ENCODE peak calls at places on chromosomes 12 and 14, in six cellular contexts. One of them, this sample, is unnamed.

GRCh38 chr12:128259556-128260070 is 7.4 kb upstream of the TMEM132C start:
- ATAC-seq in naive thymus-derived CD4-positive, alpha-beta T cell: no peak
- ATAC-seq in right lobe of liver: no peak
- ATAC-seq in foreskin keratinocyte: no peak
- ATAC-seq in right cardiac atrium: peak
- ATAC-seq in heart left ventricle: no peak
- ATAC-seq in this sample: no peak

GRCh38 chr14:41986726-41987125 is 380.1 kb downstream of the LRFN5 start:
- ATAC-seq in heart left ventricle: no peak
- ATAC-seq in right cardiac atrium: no peak
- ATAC-seq in right lobe of liver: no peak
- ATAC-seq in foreskin keratinocyte: peak
- ATAC-seq in naive thymus-derived CD4-positive, alpha-beta T cell: no peak
- ATAC-seq in this sample: no peak

GRCh38 chr14:104205781-104206180 is 67.4 kb downstream of the KIF26A start:
- ATAC-seq in right cardiac atrium: no peak
- ATAC-seq in foreskin keratinocyte: no peak
- ATAC-seq in right lobe of liver: no peak
- ATAC-seq in naive thymus-derived CD4-positive, alpha-beta T cell: peak
- ATAC-seq in heart left ventricle: no peak
- ATAC-seq in this sample: no peak

GRCh38 chr12:1800646-1801284 is 19.6 kb upstream of the LRTM2 start:
- ATAC-seq in right cardiac atrium: no peak
- ATAC-seq in naive thymus-derived CD4-positive, alpha-beta T cell: no peak
- ATAC-seq in heart left ventricle: no peak
- ATAC-seq in right lobe of liver: no peak
- ATAC-seq in foreskin keratinocyte: no peak
- ATAC-seq in this sample: no peak

GRCh38 chr12:29782821-29783772 is 645 bp downstream of the TMTC1 start:
- ATAC-seq in naive thymus-derived CD4-positive, alpha-beta T cell: peak
- ATAC-seq in foreskin keratinocyte: peak
- ATAC-seq in right cardiac atrium: peak
- ATAC-seq in heart left ventricle: peak
- ATAC-seq in right lobe of liver: peak
- ATAC-seq in this sample: peak

GRCh38 chr14:87131879-87132278 is 861.1 kb downstream of the GALC start:
- ATAC-seq in right lobe of liver: no peak
- ATAC-seq in right cardiac atrium: no peak
- ATAC-seq in foreskin keratinocyte: peak
- ATAC-seq in naive thymus-derived CD4-positive, alpha-beta T cell: no peak
- ATAC-seq in heart left ventricle: peak
- ATAC-seq in this sample: peak

GRCh38 chr14:60350366-60350720 is 101.3 kb downstream of the PPM1A start:
- ATAC-seq in naive thymus-derived CD4-positive, alpha-beta T cell: no peak
- ATAC-seq in foreskin keratinocyte: no peak
- ATAC-seq in right cardiac atrium: peak
- ATAC-seq in heart left ventricle: peak
- ATAC-seq in right lobe of liver: no peak
- ATAC-seq in this sample: peak

GRCh38 chr12:108425238-108425795 is 86.2 kb upstream of the CMKLR1 start:
- ATAC-seq in right lobe of liver: no peak
- ATAC-seq in heart left ventricle: no peak
- ATAC-seq in right cardiac atrium: no peak
- ATAC-seq in foreskin keratinocyte: no peak
- ATAC-seq in naive thymus-derived CD4-positive, alpha-beta T cell: no peak
- ATAC-seq in this sample: no peak

GRCh38 chr12:54358620-54358944 is 5.7 kb downstream of the GPR84 start:
- ATAC-seq in naive thymus-derived CD4-positive, alpha-beta T cell: no peak
- ATAC-seq in right lobe of liver: no peak
- ATAC-seq in heart left ventricle: no peak
- ATAC-seq in right cardiac atrium: no peak
- ATAC-seq in foreskin keratinocyte: no peak
- ATAC-seq in this sample: no peak

GRCh38 chr12:104890463-104891096 is 67.5 kb downstream of the SLC41A2 start:
- ATAC-seq in naive thymus-derived CD4-positive, alpha-beta T cell: peak
- ATAC-seq in right cardiac atrium: no peak
- ATAC-seq in foreskin keratinocyte: peak
- ATAC-seq in heart left ventricle: no peak
- ATAC-seq in right lobe of liver: no peak
- ATAC-seq in this sample: no peak

GRCh38 chr14:79436325-79436724 is 775.0 kb downstream of the DIO2 start:
- ATAC-seq in right lobe of liver: no peak
- ATAC-seq in foreskin keratinocyte: no peak
- ATAC-seq in naive thymus-derived CD4-positive, alpha-beta T cell: no peak
- ATAC-seq in right cardiac atrium: no peak
- ATAC-seq in heart left ventricle: no peak
- ATAC-seq in this sample: no peak

GRCh38 chr12:97169922-97170321 is 262.9 kb downstream of the NEDD1 start:
- ATAC-seq in heart left ventricle: peak
- ATAC-seq in foreskin keratinocyte: no peak
- ATAC-seq in right lobe of liver: no peak
- ATAC-seq in naive thymus-derived CD4-positive, alpha-beta T cell: no peak
- ATAC-seq in right cardiac atrium: no peak
- ATAC-seq in this sample: no peak

GRCh38 chr14:99944241-99944651 is 121.0 kb upstream of the EVL start:
- ATAC-seq in right cardiac atrium: no peak
- ATAC-seq in foreskin keratinocyte: no peak
- ATAC-seq in right lobe of liver: peak
- ATAC-seq in heart left ventricle: peak
- ATAC-seq in naive thymus-derived CD4-positive, alpha-beta T cell: no peak
- ATAC-seq in this sample: no peak

GRCh38 chr14:99943620-99944019 is 121.6 kb upstream of the EVL start:
- ATAC-seq in right cardiac atrium: no peak
- ATAC-seq in naive thymus-derived CD4-positive, alpha-beta T cell: no peak
- ATAC-seq in foreskin keratinocyte: no peak
- ATAC-seq in right lobe of liver: peak
- ATAC-seq in heart left ventricle: no peak
- ATAC-seq in this sample: no peak

GRCh38 chr14:99945732-99946651 is 119.2 kb upstream of the EVL start:
- ATAC-seq in right lobe of liver: peak
- ATAC-seq in right cardiac atrium: peak
- ATAC-seq in foreskin keratinocyte: no peak
- ATAC-seq in heart left ventricle: peak
- ATAC-seq in naive thymus-derived CD4-positive, alpha-beta T cell: peak
- ATAC-seq in this sample: no peak

GRCh38 chr14:99947695-99948094 is 117.5 kb upstream of the EVL start:
- ATAC-seq in naive thymus-derived CD4-positive, alpha-beta T cell: no peak
- ATAC-seq in foreskin keratinocyte: no peak
- ATAC-seq in heart left ventricle: no peak
- ATAC-seq in right cardiac atrium: peak
- ATAC-seq in right lobe of liver: peak
- ATAC-seq in this sample: peak

DNA sequence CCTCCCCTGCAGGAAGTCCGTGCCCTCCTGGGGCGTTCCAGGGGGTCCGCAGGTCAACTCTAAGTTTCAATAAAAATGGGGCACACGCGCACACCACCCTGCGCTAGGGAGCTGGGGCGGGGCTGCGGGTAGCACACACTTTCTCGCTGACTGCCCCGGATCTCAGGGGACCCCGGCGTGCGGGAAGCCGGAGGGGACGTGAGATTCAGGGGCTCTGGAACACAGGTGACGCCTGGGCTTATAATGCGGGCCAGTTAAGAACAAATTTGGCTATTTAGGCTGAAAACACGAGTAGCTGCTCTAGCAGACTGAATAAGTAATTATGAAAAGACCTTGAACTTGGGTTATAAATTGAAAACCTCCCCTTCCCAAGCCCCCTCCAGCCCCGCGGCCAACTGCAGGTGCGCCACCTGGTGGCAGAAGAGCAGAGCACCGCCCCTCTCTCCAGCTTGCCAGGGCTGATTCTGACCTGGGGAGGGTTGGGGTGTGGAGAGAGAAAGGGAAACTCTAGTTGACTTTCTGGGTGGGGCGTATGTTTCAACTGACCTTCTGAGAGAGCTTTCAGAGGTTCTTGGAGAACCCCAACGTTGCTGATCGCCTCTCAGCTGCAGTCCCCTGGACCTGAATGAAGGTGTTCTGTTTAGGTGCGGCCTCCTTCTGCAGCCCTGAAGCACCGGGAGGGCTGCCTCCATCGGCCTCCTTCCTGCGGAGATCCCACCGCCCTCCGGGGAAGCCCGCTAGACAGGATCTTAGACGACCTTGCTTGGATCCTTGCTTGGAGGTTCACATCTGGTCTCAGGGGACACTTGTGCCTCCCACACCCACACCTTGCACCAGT is 118.4 kb upstream of the EVL start:
- ATAC-seq in heart left ventricle: peak
- ATAC-seq in right lobe of liver: peak
- ATAC-seq in right cardiac atrium: peak
- ATAC-seq in naive thymus-derived CD4-positive, alpha-beta T cell: peak
- ATAC-seq in foreskin keratinocyte: peak
- ATAC-seq in this sample: no peak
- H3K27ac ChIP-seq in heart left ventricle: no peak
- H3K27ac ChIP-seq in right lobe of liver: peak
- H3K27ac ChIP-seq in right cardiac atrium: no peak
- H3K27ac ChIP-seq in naive thymus-derived CD4-positive, alpha-beta T cell: no peak
- H3K27ac ChIP-seq in foreskin keratinocyte: no peak
- H3K27ac ChIP-seq in this sample: no peak

DNA sequence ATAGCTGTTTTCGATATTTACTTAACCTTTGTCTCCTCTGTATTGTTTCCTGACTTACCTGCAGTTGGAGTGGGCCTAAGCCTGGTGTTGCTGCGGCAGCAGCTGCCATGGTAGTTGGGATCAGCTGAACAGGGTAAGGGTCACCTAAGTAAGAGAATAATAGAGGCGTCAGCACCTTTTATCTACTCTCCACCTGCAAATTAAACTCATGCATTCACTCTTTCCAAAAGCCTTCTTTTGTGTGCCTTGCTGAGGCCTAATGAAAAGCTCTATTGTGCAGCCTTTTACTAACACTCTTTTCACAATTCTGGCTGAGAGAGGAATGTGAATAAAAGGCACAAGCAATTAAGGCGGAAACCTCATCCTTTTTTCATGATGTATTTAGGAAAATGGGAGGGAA is 308.7 kb downstream of the SOX5 start:
- ATAC-seq in foreskin keratinocyte: no peak
- ATAC-seq in right cardiac atrium: no peak
- ATAC-seq in right lobe of liver: no peak
- ATAC-seq in naive thymus-derived CD4-positive, alpha-beta T cell: no peak
- ATAC-seq in heart left ventricle: no peak
- ATAC-seq in this sample: no peak
- H3K27ac ChIP-seq in foreskin keratinocyte: no peak
- H3K27ac ChIP-seq in right cardiac atrium: no peak
- H3K27ac ChIP-seq in right lobe of liver: no peak
- H3K27ac ChIP-seq in naive thymus-derived CD4-positive, alpha-beta T cell: no peak
- H3K27ac ChIP-seq in heart left ventricle: no peak
- H3K27ac ChIP-seq in this sample: no peak

GRCh38 chr12:120093592-120094355 is 22.8 kb downstream of the RAB35 start:
- ATAC-seq in foreskin keratinocyte: no peak
- ATAC-seq in right lobe of liver: no peak
- ATAC-seq in heart left ventricle: no peak
- ATAC-seq in naive thymus-derived CD4-positive, alpha-beta T cell: peak
- ATAC-seq in right cardiac atrium: no peak
- ATAC-seq in this sample: no peak

GRCh38 chr12:120094485-120094884 is 22.1 kb downstream of the RAB35 start:
- ATAC-seq in heart left ventricle: peak
- ATAC-seq in right cardiac atrium: no peak
- ATAC-seq in right lobe of liver: no peak
- ATAC-seq in naive thymus-derived CD4-positive, alpha-beta T cell: no peak
- ATAC-seq in foreskin keratinocyte: no peak
- ATAC-seq in this sample: no peak

GRCh38 chr12:120096671-120097202 is 19.8 kb downstream of the RAB35 start:
- ATAC-seq in right cardiac atrium: no peak
- ATAC-seq in heart left ventricle: no peak
- ATAC-seq in naive thymus-derived CD4-positive, alpha-beta T cell: no peak
- ATAC-seq in foreskin keratinocyte: no peak
- ATAC-seq in right lobe of liver: no peak
- ATAC-seq in this sample: no peak

GRCh38 chr12:120093336-120093591 is 23.3 kb downstream of the RAB35 start:
- ATAC-seq in foreskin keratinocyte: no peak
- ATAC-seq in heart left ventricle: no peak
- ATAC-seq in right lobe of liver: no peak
- ATAC-seq in naive thymus-derived CD4-positive, alpha-beta T cell: no peak
- ATAC-seq in right cardiac atrium: no peak
- ATAC-seq in this sample: no peak

DNA sequence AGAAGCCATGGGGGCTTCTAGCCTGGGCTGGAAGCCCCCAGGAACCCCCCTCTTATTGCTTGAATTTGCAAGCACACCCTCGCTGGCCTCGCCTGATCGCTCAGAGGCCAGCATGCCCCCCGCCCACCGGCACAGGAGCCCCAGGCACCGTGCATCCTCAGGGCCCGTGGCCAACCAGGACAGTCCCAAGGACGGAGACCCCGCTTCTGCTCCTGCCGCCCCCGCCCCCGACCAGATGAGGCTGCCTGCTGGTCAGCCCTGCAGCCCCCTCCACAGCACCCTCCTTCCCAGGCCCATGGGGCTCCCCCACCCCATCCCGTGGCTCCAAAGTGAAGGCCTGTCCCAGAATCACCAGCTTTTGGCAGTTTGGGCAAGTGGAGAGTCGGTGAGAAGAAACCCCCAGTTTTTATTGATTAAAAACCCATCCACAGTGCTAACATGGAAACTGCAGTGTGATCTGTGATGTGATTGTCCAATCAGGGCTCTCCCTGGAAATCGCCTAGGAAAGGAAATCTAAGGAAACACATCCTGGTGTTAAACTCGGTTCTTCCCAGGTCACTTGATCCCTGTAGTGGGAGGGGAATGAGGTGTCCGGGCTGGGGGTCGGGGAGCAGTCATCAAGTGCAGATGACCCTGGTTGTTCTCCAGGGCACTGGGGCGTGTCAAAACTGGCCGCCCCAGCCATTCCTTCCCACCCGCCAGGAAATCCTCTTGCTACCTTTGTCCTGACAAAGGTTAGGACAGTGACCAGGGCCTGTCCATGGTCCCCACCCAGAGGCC is 21.0 kb downstream of the RAB35 start:
- ATAC-seq in right cardiac atrium: no peak
- ATAC-seq in heart left ventricle: no peak
- ATAC-seq in foreskin keratinocyte: no peak
- ATAC-seq in right lobe of liver: no peak
- ATAC-seq in naive thymus-derived CD4-positive, alpha-beta T cell: no peak
- ATAC-seq in this sample: no peak
- H3K27ac ChIP-seq in right cardiac atrium: no peak
- H3K27ac ChIP-seq in heart left ventricle: no peak
- H3K27ac ChIP-seq in foreskin keratinocyte: no peak
- H3K27ac ChIP-seq in right lobe of liver: no peak
- H3K27ac ChIP-seq in naive thymus-derived CD4-positive, alpha-beta T cell: no peak
- H3K27ac ChIP-seq in this sample: no peak

GRCh38 chr12:101021911-101022388 is 188.1 kb downstream of the SLC5A8 start:
- ATAC-seq in foreskin keratinocyte: peak
- ATAC-seq in naive thymus-derived CD4-positive, alpha-beta T cell: no peak
- ATAC-seq in right lobe of liver: no peak
- ATAC-seq in heart left ventricle: peak
- ATAC-seq in right cardiac atrium: no peak
- ATAC-seq in this sample: peak

GRCh38 chr12:101019667-101020066 is 190.4 kb downstream of the SLC5A8 start:
- ATAC-seq in naive thymus-derived CD4-positive, alpha-beta T cell: no peak
- ATAC-seq in foreskin keratinocyte: peak
- ATAC-seq in heart left ventricle: no peak
- ATAC-seq in right lobe of liver: no peak
- ATAC-seq in right cardiac atrium: no peak
- ATAC-seq in this sample: no peak

GRCh38 chr12:101021442-101021841 is 188.6 kb downstream of the SLC5A8 start:
- ATAC-seq in heart left ventricle: no peak
- ATAC-seq in right cardiac atrium: no peak
- ATAC-seq in naive thymus-derived CD4-positive, alpha-beta T cell: no peak
- ATAC-seq in foreskin keratinocyte: no peak
- ATAC-seq in right lobe of liver: no peak
- ATAC-seq in this sample: no peak

GRCh38 chr12:101019193-101019592 is 190.8 kb downstream of the SLC5A8 start:
- ATAC-seq in foreskin keratinocyte: no peak
- ATAC-seq in right cardiac atrium: no peak
- ATAC-seq in naive thymus-derived CD4-positive, alpha-beta T cell: no peak
- ATAC-seq in right lobe of liver: no peak
- ATAC-seq in heart left ventricle: no peak
- ATAC-seq in this sample: no peak

GRCh38 chr12:101018540-101018939 is 191.5 kb downstream of the SLC5A8 start:
- ATAC-seq in right lobe of liver: no peak
- ATAC-seq in naive thymus-derived CD4-positive, alpha-beta T cell: no peak
- ATAC-seq in foreskin keratinocyte: peak
- ATAC-seq in right cardiac atrium: no peak
- ATAC-seq in heart left ventricle: no peak
- ATAC-seq in this sample: no peak
- H3K27ac ChIP-seq in right lobe of liver: no peak
- H3K27ac ChIP-seq in naive thymus-derived CD4-positive, alpha-beta T cell: no peak
- H3K27ac ChIP-seq in foreskin keratinocyte: peak
- H3K27ac ChIP-seq in right cardiac atrium: no peak
- H3K27ac ChIP-seq in heart left ventricle: no peak
- H3K27ac ChIP-seq in this sample: no peak